ENCODE peak calls at places on chromosome 3, in nine cellular contexts. F is mammary epithelial cell, S is stomach, O is uterus, C is heart left ventricle, E is Peyer's patch, K is thoracic aorta, B is keratinocyte, Y is H9. A is an unnamed sample.

GRCh38 chr3:170049146-170050000 is 11.6 kb downstream of the GPR160 start:
- DNase-seq in F (no peak), S (peak; percentile 82), O (no peak), C (no peak), E (no peak), K (no peak), B (no peak), Y (no peak), A (no peak)

GRCh38 chr3:153615863-153616262 is 453.8 kb downstream of the RAP2B start:
- DNase-seq in F (no peak), S (no peak), O (no peak), C (no peak), E (no peak), K (no peak), B (no peak), Y (no peak), A (no peak)

GRCh38 chr3:89042251-89042650 is 65.2 kb upstream of the EPHA3 start:
- DNase-seq in F (no peak), S (no peak), O (no peak), C (no peak), E (no peak), K (no peak), B (no peak), Y (no peak), A (no peak)

GRCh38 chr3:143078883-143079282 is 40.7 kb upstream of the CHST2 start:
- DNase-seq in F (peak; percentile 71), S (no peak), O (no peak), C (no peak), E (no peak), K (no peak), B (no peak), Y (no peak), A (peak; percentile 60)

GRCh38 chr3:169660709-169661566 is 2.6 kb downstream of the MECOM start:
- DNase-seq in F (no peak), S (peak; percentile 59), O (no peak), C (no peak), E (no peak), K (no peak), B (no peak), Y (no peak), A (no peak)

GRCh38 chr3:146099316-146099715 is 61.7 kb downstream of the PLOD2 start:
- DNase-seq in F (no peak), S (no peak), O (no peak), C (no peak), E (no peak), K (no peak), B (no peak), Y (no peak), A (no peak)

GRCh38 chr3:134364061-134364935 is 9.9 kb downstream of the AMOTL2 start:
- DNase-seq in F (peak; percentile 93), S (peak; percentile 94), O (peak; percentile 97), C (peak; percentile 94), E (peak; percentile 48), K (peak; percentile 85), B (no peak), Y (peak; percentile 98), A (peak; percentile 98)

GRCh38 chr3:185337231-185337816 is 25.6 kb upstream of the MAP3K13 start:
- DNase-seq in F (peak; percentile 31), S (no peak), O (no peak), C (no peak), E (no peak), K (no peak), B (no peak), Y (no peak), A (no peak)

GRCh38 chr3:10783360-10784346 is 32.4 kb upstream of the SLC6A11 start:
- DNase-seq in F (no peak), S (no peak), O (no peak), C (no peak), E (no peak), K (no peak), B (no peak), Y (no peak), A (no peak)

GRCh38 chr3:101825904-101826445 is 23.3 kb upstream of the NFKBIZ start:
- DNase-seq in F (no peak), S (no peak), O (no peak), C (no peak), E (no peak), K (no peak), B (no peak), Y (no peak), A (no peak)

GRCh38 chr3:139052802-139053600 is 8.3 kb upstream of the PRR23C start:
- DNase-seq in F (no peak), S (no peak), O (no peak), C (no peak), E (no peak), K (no peak), B (no peak), Y (no peak), A (no peak)

GRCh38 chr3:53092216-53092615 is 38.0 kb downstream of the RFT1 start:
- DNase-seq in F (no peak), S (no peak), O (no peak), C (no peak), E (no peak), K (no peak), B (no peak), Y (no peak), A (no peak)

DNA sequence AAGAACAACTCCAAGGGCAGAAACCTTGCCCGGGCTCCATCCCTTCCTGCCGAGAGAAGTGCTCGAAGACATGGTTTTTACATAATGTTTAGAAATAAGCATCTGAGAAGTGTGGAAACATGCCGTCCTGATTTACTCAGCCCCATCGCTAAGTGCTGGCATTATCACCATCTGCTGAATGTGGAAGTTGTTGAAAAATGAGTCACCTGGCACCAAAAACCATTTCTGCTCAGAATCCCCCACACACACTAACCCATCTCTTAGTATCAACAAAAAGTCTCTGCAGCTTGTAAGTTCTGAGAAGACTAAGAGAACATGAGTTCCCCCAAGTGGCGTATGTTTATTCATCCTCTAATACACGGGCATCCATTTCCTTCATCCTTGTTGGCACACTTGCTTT is 51.0 kb upstream of the ARL8B start:
- DNase-seq in F (peak; percentile 54), S (no peak), O (peak; percentile 37), C (no peak), E (no peak), K (no peak), B (no peak), Y (no peak), A (no peak)
- H3K27ac ChIP-seq in F (no peak overlapping the region), S (no peak overlapping the region), O (peak overlapping the region; percentile 20), C (no peak overlapping the region), E (no peak overlapping the region), K (no peak overlapping the region), B (no peak overlapping the region), Y (no peak overlapping the region), A (peak overlapping the region; percentile 4)

GRCh38 chr3:45657853-45658252 is 31.3 kb upstream of the SACM1L start:
- DNase-seq in F (no peak), S (no peak), O (no peak), C (no peak), E (no peak), K (no peak), B (no peak), Y (no peak), A (no peak)
- H3K4me1 ChIP-seq in F (peaks cover 9% of the 10 kb centered on the region), S (peaks cover 57% of the 10 kb centered on the region), O (no peaks in the 10 kb centered on the region), C (peaks cover 47% of the 10 kb centered on the region), E (no peaks in the 10 kb centered on the region), K (peaks cover 50% of the 10 kb centered on the region), B (peaks cover 3% of the 10 kb centered on the region), Y (no peaks in the 10 kb centered on the region), A (peaks cover 30% of the 10 kb centered on the region)

GRCh38 chr3:194939949-194940770 is 254.5 kb downstream of the FAM43A start:
- DNase-seq in F (no peak), S (no peak), O (no peak), C (no peak), E (no peak), K (no peak), B (no peak), Y (no peak), A (peak; percentile 66)
- H3K27ac ChIP-seq in F (no peak overlapping the region), S (no peak overlapping the region), O (no peak overlapping the region), C (no peak overlapping the region), E (no peak overlapping the region), K (no peak overlapping the region), B (no peak overlapping the region), Y (no peak overlapping the region), A (no peak overlapping the region)

DNA sequence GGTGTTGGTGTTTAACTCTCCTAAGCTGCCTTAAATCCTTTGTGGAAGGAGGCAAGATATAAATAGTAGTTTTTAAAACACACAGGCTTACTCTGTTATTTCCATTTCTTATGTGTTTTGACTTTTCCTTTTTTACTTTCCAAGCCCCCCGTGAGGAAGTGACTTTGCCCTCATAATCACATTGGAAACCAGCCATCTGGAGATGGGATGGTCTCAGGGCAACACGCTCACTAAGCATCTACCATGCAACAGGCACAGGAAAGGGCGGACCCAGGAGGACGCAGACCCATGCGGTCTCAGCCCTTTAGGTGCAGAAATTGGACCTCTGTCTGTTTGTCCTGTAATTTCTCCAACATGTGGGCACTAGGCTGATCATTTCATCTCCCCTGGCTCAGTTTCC is 115.7 kb downstream of the PDZRN3 start:
- DNase-seq in F (no peak), S (no peak), O (no peak), C (no peak), E (no peak), K (no peak), B (no peak), Y (no peak), A (peak; percentile 55)
- H3K4me1 ChIP-seq in F (no peaks in the 10 kb centered on the region), S (peaks cover 75% of the 10 kb centered on the region), O (peaks cover 12% of the 10 kb centered on the region), C (peaks cover 8% of the 10 kb centered on the region), E (no peaks in the 10 kb centered on the region), K (peaks cover 96% of the 10 kb centered on the region), B (no peaks in the 10 kb centered on the region), Y (no peaks in the 10 kb centered on the region), A (peaks cover 40% of the 10 kb centered on the region)

DNA sequence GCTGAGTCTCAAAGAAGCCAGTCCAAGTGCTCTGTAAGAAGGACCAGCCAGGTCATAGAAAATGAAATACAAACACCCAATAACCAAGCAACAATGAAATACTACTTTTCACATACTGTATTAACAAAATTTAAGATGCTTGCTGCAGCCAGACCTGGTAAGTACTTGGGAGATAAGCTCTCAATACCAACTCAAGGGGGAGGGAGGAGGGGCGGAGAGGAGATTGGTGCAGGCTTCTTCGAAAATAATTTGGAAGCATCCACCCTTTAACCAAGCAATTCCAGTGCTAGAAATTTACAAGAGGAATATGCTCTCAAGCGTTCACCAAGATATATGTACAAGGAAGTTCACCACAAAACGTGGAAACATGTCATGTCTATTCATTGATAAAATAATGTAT is 7.6 kb upstream of the LRRC2 start:
- DNase-seq in F (no peak), S (no peak), O (no peak), C (no peak), E (no peak), K (no peak), B (no peak), Y (peak; percentile 40), A (no peak)
- H3K27ac ChIP-seq in F (no peak overlapping the region), S (no peak overlapping the region), O (no peak overlapping the region), C (no peak overlapping the region), E (no peak overlapping the region), K (no peak overlapping the region), B (no peak overlapping the region), Y (peak overlapping the region; percentile 96), A (no peak overlapping the region)